ENCODE peak calls at places on chromosomes 5 and 9, in five cellular contexts. F is posterior cingulate gyrus; K is stimulated activated naive CD4-positive, alpha-beta T cell; E is HS-27A; U is EL. H is an unnamed sample.

GRCh38 chr5:52531105-52531504 is 256.6 kb upstream of the ITGA1 start:
- DNase-seq in F (no peak), K (no peak), E (no peak), U (no peak), H (peak)

GRCh38 chr5:76718381-76718832 is 2.5 kb downstream of the F2R start:
- DNase-seq in F (no peak), K (no peak), E (no peak), U (peak), H (no peak)

GRCh38 chr9:128899566-128900322 is 17.8 kb downstream of the LRRC8A start:
- DNase-seq in F (no peak), K (peak), E (no peak), U (peak), H (no peak)

GRCh38 chr9:29160763-29161353 is 1587.6 kb upstream of the C9orf72 start:
- DNase-seq in F (no peak), K (no peak), E (no peak), U (no peak), H (no peak)

GRCh38 chr5:157778121-157778805 is 34.8 kb downstream of the LSM11 start:
- DNase-seq in F (no peak), K (no peak), E (no peak), U (peak), H (no peak)

GRCh38 chr5:44807269-44807668 is 1.5 kb upstream of the MRPS30 start:
- DNase-seq in F (no peak), K (no peak), E (no peak), U (no peak), H (no peak)

GRCh38 chr5:14802541-14802940 is 69.0 kb downstream of the ANKH start:
- DNase-seq in F (no peak), K (no peak), E (no peak), U (no peak), H (no peak)

GRCh38 chr5:78563621-78564020 is 85.0 kb downstream of the LHFPL2 start:
- DNase-seq in F (no peak), K (no peak), E (no peak), U (no peak), H (no peak)

GRCh38 chr9:134925011-134925511 is 7.3 kb upstream of the FCN1 start:
- DNase-seq in F (peak), K (no peak), E (no peak), U (no peak), H (no peak)

GRCh38 chr5:76401801-76402250 is 1.3 kb upstream of the IQGAP2 start:
- DNase-seq in F (no peak), K (peak), E (no peak), U (no peak), H (no peak)

GRCh38 chr5:61467766-61468482 is 135.9 kb downstream of the ZSWIM6 start:
- DNase-seq in F (no peak), K (no peak), E (no peak), U (peak), H (no peak)

GRCh38 chr5:40674661-40675235 is 5.0 kb upstream of the PTGER4 start:
- DNase-seq in F (no peak), K (no peak), E (no peak), U (no peak), H (no peak)

GRCh38 chr9:12838546-12838945 is 63.7 kb downstream of the LURAP1L start:
- DNase-seq in F (no peak), K (no peak), E (no peak), U (no peak), H (no peak)

GRCh38 chr5:135662683-135663082 is 83.9 kb upstream of the CXCL14 start:
- DNase-seq in F (no peak), K (no peak), E (no peak), U (no peak), H (no peak)

GRCh38 chr9:128383791-128384190 is 12.6 kb downstream of the URM1 start:
- DNase-seq in F (no peak), K (no peak), E (no peak), U (no peak), H (no peak)

GRCh38 chr9:7452378-7452777 is 347.2 kb downstream of the DMAC1 start:
- DNase-seq in F (no peak), K (no peak), E (no peak), U (peak), H (no peak)

GRCh38 chr5:144191998-144192397 is 21.3 kb downstream of the KCTD16 start:
- DNase-seq in F (no peak), K (peak), E (no peak), U (peak), H (no peak)

GRCh38 chr5:169746147-169746694 is 109.1 kb downstream of the DOCK2 start:
- DNase-seq in F (no peak), K (no peak), E (no peak), U (no peak), H (no peak)

GRCh38 chr5:147658293-147658932 is 124.1 kb downstream of the JAKMIP2 start:
- DNase-seq in F (no peak), K (no peak), E (no peak), U (no peak), H (no peak)

GRCh38 chr5:154851351-154851750 is 948 bp upstream of the FAXDC2 start:
- DNase-seq in F (no peak), K (no peak), E (no peak), U (no peak), H (no peak)

GRCh38 chr9:136881691-136882108 is 4.6 kb upstream of the TRAF2 start:
- DNase-seq in F (no peak), K (no peak), E (no peak), U (no peak), H (no peak)

GRCh38 chr5:17772232-17772631 is 138.0 kb downstream of the TAF11L14 start:
- DNase-seq in F (no peak), K (no peak), E (no peak), U (no peak), H (no peak)